ENCODE peak calls at places on chromosomes 2 and 18, in eight cellular contexts. H is EL; Z is stimulated activated CD4-positive, alpha-beta T cell treated with anti-CD3 and anti-CD28 coated beads, Interleukin-1b, Interleukin-23, amount 100 ng/mL, for 4 hours; J is lower leg skin; B is colonic mucosa; C is activated CD8-positive, alpha-beta memory T cell treated with anti-CD3 and anti-CD28 coated beads, Interleukin-2, amount 50 U/mL, for 4 hours; G is A549; A is kidney tubule cell. X is an unnamed sample.

GRCh38 chr2:118090387-118091139 is 2.3 kb downstream of the INSIG2 start:
- DNase-seq in H (no peak), Z (no peak), J (no peak), B (no peak), C (no peak), G (no peak), A (no peak), X (no peak)

GRCh38 chr18:12347895-12348294 is 29.1 kb downstream of the AFG3L2 start:
- DNase-seq in H (no peak), Z (no peak), J (no peak), B (no peak), C (no peak), G (no peak), A (no peak), X (no peak)

GRCh38 chr18:24792164-24792563 is 331.7 kb downstream of the HRH4 start:
- DNase-seq in H (no peak), Z (no peak), J (no peak), B (no peak), C (no peak), G (no peak), A (no peak), X (no peak)

GRCh38 chr2:102064679-102065674 is 73.2 kb downstream of the IL1R2 start:
- DNase-seq in H (no peak), Z (no peak), J (no peak), B (no peak), C (no peak), G (peak; percentile 64), A (no peak), X (peak; percentile 51)

GRCh38 chr18:10230072-10230471 is 224.4 kb upstream of the APCDD1 start:
- DNase-seq in H (peak; percentile 97), Z (no peak), J (no peak), B (no peak), C (no peak), G (peak; percentile 40), A (peak; percentile 92), X (no peak)

GRCh38 chr2:121907905-121908304 is 152.5 kb downstream of the TSN start:
- DNase-seq in H (no peak), Z (no peak), J (no peak), B (no peak), C (no peak), G (no peak), A (no peak), X (no peak)

GRCh38 chr18:61554946-61555361 is 221.7 kb downstream of the CDH20 start:
- DNase-seq in H (no peak), Z (no peak), J (no peak), B (no peak), C (no peak), G (no peak), A (no peak), X (no peak)

GRCh38 chr2:174263989-174264388 is 15.7 kb upstream of the OLA1 start:
- DNase-seq in H (peak; percentile 87), Z (no peak), J (no peak), B (no peak), C (no peak), G (peak; percentile 81), A (peak; percentile 97), X (no peak)

GRCh38 chr18:48295586-48296311 is 113.4 kb downstream of the ZBTB7C start:
- DNase-seq in H (no peak), Z (no peak), J (peak; percentile 70), B (no peak), C (no peak), G (no peak), A (no peak), X (no peak)

GRCh38 chr18:60024857-60025256 is 125.1 kb downstream of the PMAIP1 start:
- DNase-seq in H (no peak), Z (no peak), J (no peak), B (no peak), C (no peak), G (no peak), A (no peak), X (no peak)